ENCODE peak calls at places on chromosomes 13 and 19, in six cellular contexts. W is GM20000; X is CD4-positive, alpha-beta T cell; A is PC-9; U is GM12865; L is WTC11. T is an unnamed sample.

GRCh38 chr13:27744861-27745260 is 47.4 kb upstream of the GSX1 start:
- DNase-seq in W (no peak), X (no peak), A (no peak), U (no peak), L (peak), T (no peak)

GRCh38 chr13:29118471-29118870 is 298.3 kb downstream of the MTUS2 start:
- DNase-seq in W (no peak), X (no peak), A (no peak), U (no peak), L (no peak), T (no peak)

GRCh38 chr19:8335343-8336071 is 7.6 kb downstream of the KANK3 start:
- DNase-seq in W (peak), X (no peak), A (peak), U (peak), L (peak), T (peak)

GRCh38 chr19:10290439-10290875 is 705 bp downstream of the ICAM5 start:
- DNase-seq in W (no peak), X (no peak), A (no peak), U (no peak), L (peak), T (no peak)

GRCh38 chr19:12278713-12279112 is 16.0 kb downstream of the ZNF44 start:
- DNase-seq in W (no peak), X (no peak), A (no peak), U (no peak), L (no peak), T (no peak)

GRCh38 chr13:39765801-39766463 is 110.5 kb downstream of the COG6 start:
- DNase-seq in W (no peak), X (no peak), A (no peak), U (peak), L (peak), T (no peak)

GRCh38 chr19:54430306-54431254 is 15.3 kb downstream of the TTYH1 start:
- DNase-seq in W (peak), X (peak), A (peak), U (no peak), L (peak), T (peak)

GRCh38 chr13:33025220-33025744 is 9.1 kb downstream of the KL start:
- DNase-seq in W (no peak), X (no peak), A (no peak), U (no peak), L (peak), T (no peak)

GRCh38 chr19:47381653-47382279 is 32.7 kb downstream of the DHX34 start:
- DNase-seq in W (peak), X (no peak), A (no peak), U (peak), L (no peak), T (peak)

GRCh38 chr13:73248711-73249580 is 190.1 kb downstream of the KLF5 start:
- DNase-seq in W (no peak), X (no peak), A (peak), U (no peak), L (no peak), T (no peak)

GRCh38 chr13:60155978-60156377 is 7.8 kb downstream of the DIAPH3 start:
- DNase-seq in W (no peak), X (no peak), A (no peak), U (peak), L (no peak), T (no peak)

GRCh38 chr19:46670874-46671273 is 9.9 kb upstream of the DACT3 start:
- DNase-seq in W (no peak), X (no peak), A (no peak), U (no peak), L (no peak), T (no peak)

GRCh38 chr19:10141973-10142372 is 22.3 kb upstream of the EIF3G start:
- DNase-seq in W (no peak), X (no peak), A (no peak), U (no peak), L (no peak), T (no peak)

GRCh38 chr19:43966079-43966694 is 15.2 kb downstream of the ZNF221 start:
- DNase-seq in W (no peak), X (no peak), A (no peak), U (no peak), L (no peak), T (no peak)

GRCh38 chr19:5326986-5327623 is 13.5 kb downstream of the PTPRS start:
- DNase-seq in W (no peak), X (no peak), A (no peak), U (no peak), L (peak), T (no peak)

GRCh38 chr19:46786236-46787039 is 2.0 kb downstream of the SLC1A5 start:
- DNase-seq in W (peak), X (peak), A (peak), U (peak), L (peak), T (peak)

GRCh38 chr13:38821753-38822551 is 135.1 kb downstream of the FREM2 start:
- DNase-seq in W (no peak), X (no peak), A (no peak), U (peak), L (no peak), T (no peak)

GRCh38 chr19:17721821-17722220 is 2.5 kb downstream of the MAP1S start:
- DNase-seq in W (no peak), X (no peak), A (no peak), U (no peak), L (no peak), T (no peak)

GRCh38 chr19:55648657-55649578 is 906 bp downstream of the CCDC106 start:
- DNase-seq in W (no peak), X (no peak), A (peak), U (no peak), L (no peak), T (no peak)

GRCh38 chr13:20924758-20925394 is 22.3 kb upstream of the XPO4 start:
- DNase-seq in W (peak), X (peak), A (peak), U (peak), L (peak), T (peak)

GRCh38 chr19:34794289-34794960 is 21.4 kb upstream of the ZNF599 start:
- DNase-seq in W (no peak), X (no peak), A (no peak), U (no peak), L (no peak), T (no peak)

DNA sequence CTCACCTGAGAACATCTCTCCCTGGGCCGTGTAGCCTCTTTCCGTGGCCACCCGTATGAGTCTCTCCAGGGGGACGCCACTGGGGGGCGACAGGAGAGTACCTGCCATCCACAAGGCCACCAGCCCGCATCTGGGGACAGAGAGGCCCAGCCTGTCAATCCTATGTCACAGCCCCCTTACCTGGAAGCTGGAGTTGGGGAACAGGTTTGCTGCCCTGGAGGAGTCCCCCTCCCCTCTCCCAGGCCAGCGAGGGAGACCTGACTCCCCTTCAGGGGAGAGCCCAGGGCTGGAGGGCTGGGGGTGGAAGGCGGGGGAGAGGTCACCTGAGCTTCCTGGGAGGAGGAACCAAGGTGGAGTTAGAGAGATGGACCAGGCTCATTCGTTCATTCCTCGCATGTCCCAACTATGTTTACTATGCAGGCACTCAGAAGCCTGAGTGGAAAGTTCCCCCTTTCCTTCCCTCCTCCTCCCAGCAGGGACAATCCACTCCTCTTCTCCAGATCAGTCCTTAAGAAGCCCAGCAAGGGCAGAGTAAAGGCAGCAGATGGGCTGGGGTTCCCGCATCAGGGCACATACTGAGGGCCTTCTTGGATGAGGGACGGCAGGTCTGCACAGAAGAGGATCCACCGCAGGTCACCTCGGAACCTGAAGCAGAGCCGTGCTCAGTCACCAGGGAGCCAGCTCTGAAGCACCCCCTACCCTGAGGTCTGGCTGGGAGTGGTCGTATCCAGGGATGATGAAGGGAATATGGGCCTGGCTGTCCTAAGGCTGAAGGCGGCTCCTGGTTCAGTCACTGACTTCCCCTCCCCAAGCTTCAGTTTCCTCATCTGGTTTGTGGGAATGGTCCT is 5.5 kb downstream of the ACTMAP start:
- DNase-seq in W (peak), X (no peak), A (no peak), U (peak), L (peak), T (peak)
- TF ChIP-seq CTCF in W (no peak), X (no peak), A (no peak), U (peak), L (peak), T (peak)

GRCh38 chr19:48837081-48837524 is 812 bp upstream of the HSD17B14 start:
- DNase-seq in W (peak), X (peak), A (peak), U (peak), L (peak), T (peak)
- TF ChIP-seq CTCF in W (no peak), X (no peak), A (no peak), U (no peak), L (no peak), T (no peak)

GRCh38 chr13:110618167-110618566 is 2.8 kb downstream of the NAXD start:
- DNase-seq in W (no peak), X (no peak), A (no peak), U (no peak), L (no peak), T (no peak)

GRCh38 chr13:110617326-110618072 is 2.2 kb downstream of the NAXD start:
- DNase-seq in W (no peak), X (no peak), A (no peak), U (no peak), L (no peak), T (no peak)

GRCh38 chr13:110615005-110615321 is 382 bp upstream of the NAXD start:
- DNase-seq in W (no peak), X (no peak), A (no peak), U (no peak), L (no peak), T (no peak)

GRCh38 chr13:110615322-110616102 is at the start of gene NAXD:
- DNase-seq in W (peak), X (peak), A (peak), U (peak), L (peak), T (peak)

GRCh38 chr13:110616103-110617101 is 1.1 kb downstream of the NAXD start:
- DNase-seq in W (peak), X (no peak), A (peak), U (peak), L (peak), T (peak)
- TF ChIP-seq CTCF in W (peak), X (no peak), A (no peak), U (peak), L (no peak), T (peak)

GRCh38 chr19:21850636-21851255 is 14.8 kb upstream of the ZNF43 start:
- DNase-seq in W (no peak), X (no peak), A (no peak), U (no peak), L (no peak), T (no peak)

GRCh38 chr19:21848706-21849105 is 12.7 kb upstream of the ZNF43 start:
- DNase-seq in W (no peak), X (no peak), A (peak), U (no peak), L (no peak), T (no peak)

GRCh38 chr19:21856751-21857150 is 20.8 kb upstream of the ZNF43 start:
- DNase-seq in W (no peak), X (no peak), A (no peak), U (no peak), L (no peak), T (no peak)

GRCh38 chr19:21851596-21852345 is 15.8 kb upstream of the ZNF43 start:
- DNase-seq in W (peak), X (peak), A (peak), U (peak), L (peak), T (peak)
- TF ChIP-seq CTCF in W (no peak), X (no peak), A (no peak), U (no peak), L (no peak), T (no peak)

GRCh38 chr13:44879452-44880058 is 109.7 kb downstream of the NUFIP1 start:
- DNase-seq in W (peak), X (no peak), A (no peak), U (peak), L (no peak), T (peak)
- TF ChIP-seq CTCF in W (peak), X (no peak), A (peak), U (peak), L (no peak), T (peak)

DNA sequence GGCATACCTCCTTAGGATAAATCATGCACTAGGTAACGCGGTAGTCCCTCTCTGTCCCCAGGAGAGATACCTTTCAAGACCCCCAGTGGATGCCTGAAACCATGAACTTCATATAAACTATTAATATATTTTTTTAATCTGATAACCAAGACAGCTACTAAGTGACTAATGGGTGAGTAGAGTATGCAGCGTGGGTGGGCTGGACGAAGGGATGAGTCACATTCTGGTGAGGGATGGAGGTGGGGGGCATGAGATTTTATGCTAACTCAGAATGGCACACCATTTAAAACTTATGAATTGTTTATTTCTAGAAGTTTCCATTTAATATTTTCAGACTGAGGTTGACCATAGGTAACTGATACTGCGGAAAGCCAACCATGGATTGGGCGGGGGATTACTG is 46.2 kb downstream of the CDK8 start:
- DNase-seq in W (no peak), X (no peak), A (no peak), U (no peak), L (no peak), T (no peak)
- TF ChIP-seq CTCF in W (no peak), X (no peak), A (no peak), U (no peak), L (no peak), T (no peak)

DNA sequence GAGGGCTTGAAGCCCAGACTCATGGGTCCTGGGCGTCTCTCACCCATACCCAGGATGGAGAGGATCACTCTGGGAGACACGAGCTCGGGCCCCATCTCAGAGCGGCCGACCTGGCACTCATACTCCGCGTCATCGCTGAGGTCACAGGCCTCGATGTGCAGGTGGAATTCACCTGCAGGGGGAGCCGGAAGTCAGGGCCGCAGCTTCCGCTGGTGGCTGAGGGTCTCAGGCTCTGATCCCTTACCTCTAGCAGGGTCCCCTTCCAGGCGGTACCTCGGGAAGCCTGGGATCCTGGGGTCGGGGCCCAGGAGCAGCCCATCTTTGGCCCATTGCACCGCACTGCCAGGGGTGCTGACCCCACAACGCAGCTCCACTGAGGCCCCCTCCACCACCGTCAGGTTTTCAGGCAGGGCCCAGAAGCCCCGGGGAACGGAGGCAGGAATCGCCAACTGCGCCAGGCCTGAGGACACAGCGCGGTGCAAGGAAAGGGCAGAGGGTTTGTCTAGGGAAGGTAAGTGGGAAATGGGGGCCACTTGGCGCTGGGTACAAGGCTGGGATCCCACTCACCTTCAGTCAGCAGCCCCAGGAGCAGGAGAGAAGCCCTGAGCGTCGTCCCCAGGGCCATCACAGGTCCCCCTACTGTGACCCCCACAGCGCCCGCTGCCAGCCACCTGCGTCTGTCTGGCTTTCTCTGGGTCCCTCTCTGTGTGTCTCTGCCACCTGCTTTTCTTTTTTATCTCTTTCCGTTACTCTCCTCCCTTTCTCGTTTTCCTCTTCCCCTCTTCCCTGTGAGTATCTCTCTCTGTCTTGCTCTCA is 883 bp downstream of the NPHS1 start:
- DNase-seq in W (no peak), X (no peak), A (no peak), U (no peak), L (peak), T (no peak)
- TF ChIP-seq CTCF in W (no peak), X (no peak), A (no peak), U (no peak), L (peak), T (no peak)

GRCh38 chr19:4256563-4256962 is 9.7 kb downstream of the YJU2 start:
- DNase-seq in W (no peak), X (no peak), A (no peak), U (no peak), L (no peak), T (no peak)
- TF ChIP-seq CTCF in W (no peak), X (no peak), A (no peak), U (no peak), L (no peak), T (peak)

T was measured in GM10248.